ENCODE peak calls at places on chromosome 18, in five cellular contexts. F is K562, L is uterus, H is IMR-90, U is Peyer's patch. W is an unnamed sample.

GRCh38 chr18:10951631-10952544 is 197.5 kb downstream of the PIEZO2 start:
- DNase-seq in H (no peak), U (no peak), L (no peak), F (no peak), W (no peak)

GRCh38 chr18:41642756-41643155 is 312.3 kb upstream of the PIK3C3 start:
- DNase-seq in H (no peak), L (no peak), U (no peak), F (no peak), W (no peak)

GRCh38 chr18:23143059-23143831 is 8.0 kb downstream of the CABLES1 start:
- DNase-seq in F (no peak), H (no peak), L (no peak), U (peak; percentile 77), W (no peak)

GRCh38 chr18:62446511-62446910 is 76.3 kb upstream of the ZCCHC2 start:
- DNase-seq in H (no peak), L (no peak), F (no peak), U (no peak), W (no peak)

GRCh38 chr18:23650963-23651927 is 11.5 kb downstream of the ANKRD29 start:
- DNase-seq in H (peak; percentile 77), U (no peak), F (no peak), L (no peak), W (no peak)

GRCh38 chr18:72119082-72119481 is 425.1 kb downstream of the CBLN2 start:
- DNase-seq in H (no peak), U (no peak), F (no peak), L (no peak), W (no peak)

GRCh38 chr18:42131940-42132244 is 176.9 kb downstream of the PIK3C3 start:
- DNase-seq in F (no peak), L (no peak), H (no peak), U (no peak), W (no peak)

GRCh38 chr18:73235491-73235890 is 367.7 kb upstream of the NETO1 start:
- DNase-seq in F (no peak), U (no peak), L (no peak), H (peak; percentile 97), W (no peak)

GRCh38 chr18:31970617-31971016 is 27.7 kb upstream of the TRAPPC8 start:
- DNase-seq in H (no peak), F (no peak), L (no peak), U (no peak), W (no peak)

GRCh38 chr18:54958711-54959625 is at the start of gene CCDC68:
- DNase-seq in L (no peak), U (peak; percentile 84), F (peak; percentile 33), H (no peak), W (peak; percentile 66)

GRCh38 chr18:6221602-6222014 is 193.1 kb downstream of the L3MBTL4 start:
- DNase-seq in L (no peak), U (no peak), F (no peak), H (no peak), W (no peak)

GRCh38 chr18:21820811-21821143 is 80.2 kb downstream of the MIB1 start:
- DNase-seq in U (no peak), L (no peak), H (no peak), F (no peak), W (no peak)

GRCh38 chr18:40404284-40404683 is 1550.8 kb upstream of the PIK3C3 start:
- DNase-seq in L (no peak), H (peak; percentile 54), F (no peak), U (no peak), W (no peak)

GRCh38 chr18:62242955-62243354 is 55.9 kb downstream of the RELCH start:
- DNase-seq in L (no peak), F (no peak), U (no peak), H (peak; percentile 1), W (no peak)

GRCh38 chr18:26460449-26461091 is 87.8 kb downstream of the KCTD1 start:
- DNase-seq in F (no peak), U (no peak), H (peak; percentile 38), L (no peak), W (peak; percentile 77)

GRCh38 chr18:36527740-36528455 is 230.4 kb downstream of the FHOD3 start:
- DNase-seq in H (no peak), F (no peak), U (peak; percentile 63), L (no peak), W (peak; percentile 47)

GRCh38 chr18:8286303-8286702 is 322.9 kb upstream of the RAB12 start:
- DNase-seq in L (no peak), H (peak; percentile 42), F (no peak), U (no peak), W (no peak)

GRCh38 chr18:26547302-26548143 is 830 bp downstream of the KCTD1 start:
- DNase-seq in F (no peak), H (peak; percentile 84), U (peak; percentile 73), L (peak; percentile 67), W (peak; percentile 86)

GRCh38 chr18:45783097-45784075 is 42.1 kb upstream of the SIGLEC15 start:
- DNase-seq in L (no peak), H (peak; percentile 78), F (no peak), U (no peak), W (peak; percentile 24)

GRCh38 chr18:45993441-45993840 is 26.3 kb upstream of the EPG5 start:
- DNase-seq in U (no peak), H (peak; percentile 91), F (no peak), L (no peak), W (peak; percentile 17)

GRCh38 chr18:34153711-34154110 is 71.0 kb downstream of the NOL4 start:
- DNase-seq in H (peak; percentile 16), F (no peak), U (no peak), L (no peak), W (no peak)

GRCh38 chr18:36697905-36698304 is 130.9 kb downstream of the TPGS2 start:
- DNase-seq in F (no peak), U (no peak), L (no peak), H (peak; percentile 94), W (no peak)

DNA sequence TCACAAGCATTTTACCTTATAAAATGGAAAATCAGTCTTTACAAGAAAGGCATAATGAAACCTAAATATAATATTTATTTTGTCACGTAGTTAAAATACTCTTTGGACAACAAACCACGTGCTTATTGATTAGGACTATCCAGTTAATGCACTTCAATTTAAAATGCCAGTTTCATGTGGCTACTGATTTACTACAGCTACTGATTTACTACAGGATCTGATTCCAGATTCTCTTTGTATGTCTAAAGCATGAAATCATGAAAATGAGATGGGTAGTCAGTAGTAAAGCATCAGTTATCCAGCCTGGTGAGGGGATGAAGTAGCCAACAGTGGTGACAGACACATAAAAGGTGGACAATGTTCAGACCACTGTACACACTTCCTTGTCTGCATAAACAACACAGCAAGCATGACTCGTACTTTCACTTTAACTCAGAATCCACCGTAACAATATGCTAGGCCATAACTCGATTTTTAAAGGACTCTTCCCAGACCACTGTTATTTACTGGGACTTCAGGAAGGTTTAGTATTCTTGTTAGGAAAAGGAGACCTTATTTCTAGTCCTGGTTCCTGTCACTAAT is 24.9 kb downstream of the ACAA2 start:
- DNase-seq in F (no peak), H (peak; percentile 43), U (no peak), L (no peak), W (no peak)
- TF ChIP-seq POLR2A in F (no peak), H (no peak), U (no peak), L (no peak), W (no peak)

GRCh38 chr18:35267161-35267651 is 22.8 kb downstream of the ZSCAN30 start:
- DNase-seq in L (peak; percentile 85), F (no peak), U (peak; percentile 89), H (no peak), W (peak; percentile 94)
- TF ChIP-seq POLR2A in L (peak; percentile 42), F (no peak), U (no peak), H (no peak), W (no peak)

GRCh38 chr18:74596959-74597661 is 560 bp upstream of the ZNF407 start:
- DNase-seq in L (peak; percentile 59), F (peak; percentile 47), U (peak; percentile 86), H (peak; percentile 62), W (peak; percentile 93)
- TF ChIP-seq POLR2A in L (no peak), F (no peak), U (no peak), H (peak; percentile 68), W (no peak)

GRCh38 chr18:3245853-3246635 is 1.6 kb upstream of the MYL12A start:
- DNase-seq in U (peak; percentile 94), H (peak; percentile 82), L (peak; percentile 86), F (peak; percentile 76), W (peak; percentile 97)
- TF ChIP-seq POLR2A in U (no peak), H (peak; percentile 45), L (no peak), F (no peak), W (no peak)

DNA sequence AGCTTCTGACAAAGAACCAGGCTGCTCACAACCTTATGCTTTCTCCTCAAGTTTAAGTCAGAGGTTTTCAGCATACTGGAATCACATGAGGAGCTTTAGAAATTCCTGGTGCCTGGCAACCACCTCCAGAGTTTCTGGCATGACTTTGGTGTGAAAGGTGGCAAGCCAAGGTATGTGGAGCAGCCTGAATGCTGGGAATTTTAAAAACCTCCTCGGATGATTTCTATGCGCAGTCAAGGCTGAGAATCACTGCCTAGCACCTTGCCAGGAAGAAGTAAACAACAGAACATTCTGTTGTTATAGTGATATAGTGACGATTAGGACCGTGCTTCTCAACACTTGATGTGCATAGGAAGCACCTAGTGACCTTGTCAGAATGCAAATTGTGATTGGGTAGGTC is 11.7 kb downstream of the CCBE1 start:
- DNase-seq in U (no peak), F (no peak), H (no peak), L (no peak), W (no peak)
- TF ChIP-seq POLR2A in U (no peak), F (no peak), H (no peak), L (no peak), W (no peak)

DNA sequence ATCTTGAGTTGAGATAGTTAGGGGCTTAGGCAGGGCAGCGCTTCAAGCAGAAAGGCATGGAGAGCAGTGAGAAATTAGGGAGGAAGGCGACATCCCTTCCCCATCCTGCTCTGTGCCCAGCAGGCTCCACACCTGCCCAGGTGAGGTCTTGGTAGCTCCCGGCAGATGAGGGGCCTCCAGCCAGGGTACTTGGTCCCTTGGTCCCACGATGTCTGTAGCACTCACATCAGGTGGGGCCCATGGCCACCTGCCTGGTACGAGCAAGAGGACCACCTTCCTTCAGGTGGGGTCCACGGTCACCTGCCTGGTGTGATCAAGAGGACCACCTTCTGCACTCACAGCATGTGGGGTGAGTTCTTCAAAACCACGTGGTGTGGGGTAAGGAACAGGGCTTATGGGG is 91.2 kb downstream of the GALR1 start:
- DNase-seq in U (no peak), F (no peak), L (no peak), H (no peak), W (peak; percentile 91)
- TF ChIP-seq POLR2A in U (no peak), F (no peak), L (no peak), H (no peak), W (no peak)

GRCh38 chr18:48085781-48086487 is 155.5 kb upstream of the SMAD2 start:
- DNase-seq in U (peak; percentile 80), H (no peak), L (no peak), F (no peak), W (no peak)
- TF ChIP-seq POLR2A in U (peak; percentile 57), H (no peak), L (no peak), F (no peak), W (no peak)

GRCh38 chr18:58671122-58671940 is at the start of gene MALT1:
- DNase-seq in L (peak; percentile 94), H (peak; percentile 85), F (peak; percentile 93), U (peak; percentile 98), W (peak; percentile 97)
- TF ChIP-seq POLR2A in L (peak; percentile 86), H (peak; percentile 89), F (no peak), U (peak; percentile 88), W (peak; percentile 71)

GRCh38 chr18:68233043-68233442 is 481.9 kb downstream of the TMX3 start:
- DNase-seq in L (no peak), F (no peak), H (no peak), U (no peak), W (no peak)

GRCh38 chr18:68234115-68234514 is 480.8 kb downstream of the TMX3 start:
- DNase-seq in L (no peak), F (no peak), H (peak; percentile 10), U (no peak), W (no peak)

GRCh38 chr18:68234676-68235075 is 480.2 kb downstream of the TMX3 start:
- DNase-seq in U (no peak), L (no peak), H (peak; percentile 12), F (no peak), W (no peak)

GRCh38 chr18:68229351-68229750 is 485.6 kb downstream of the TMX3 start:
- DNase-seq in H (no peak), F (no peak), U (no peak), L (no peak), W (no peak)
- TF ChIP-seq POLR2A in H (no peak), F (no peak), U (no peak), L (no peak), W (no peak)

W was measured in esophagus muscularis mucosa.